ENCODE peak calls at places on chromosomes 11 and 22, in seven cellular contexts. L is PC-3, S is neural progenitor cell, U is endothelial cell of umbilical vein, N is pancreas, J is OCI-LY7, B is HCT116. G is an unnamed sample.
A peak's percentile ranks its signal among the peaks of the same experiment; 100 is the strongest.

GRCh38 chr11:122668562-122669090 is 13.1 kb downstream of the UBASH3B start:
- DNase-seq in U (peak; percentile 20), S (no peak), J (peak; percentile 87), N (no peak), L (peak; percentile 97), B (peak; percentile 34), G (no peak)

GRCh38 chr11:2584812-2585565 is 114.8 kb downstream of the KCNQ1OT1 start:
- DNase-seq in B (no peak), U (no peak), L (no peak), N (no peak), S (no peak), J (no peak), G (no peak)

GRCh38 chr11:70111269-70112016 is 33.3 kb downstream of the ANO1 start:
- DNase-seq in S (peak; percentile 31), B (no peak), J (no peak), N (peak; percentile 50), L (peak; percentile 31), U (no peak), G (no peak)

GRCh38 chr11:119885067-119885466 is 156.1 kb upstream of the NECTIN1 start:
- DNase-seq in B (no peak), N (no peak), L (no peak), U (no peak), S (no peak), J (no peak), G (no peak)

GRCh38 chr11:122105009-122105828 is 10.8 kb downstream of the BLID start:
- DNase-seq in S (peak; percentile 24), B (peak; percentile 32), N (no peak), J (no peak), U (no peak), L (peak; percentile 59), G (no peak)

GRCh38 chr11:130781906-130782305 is 134.4 kb downstream of the SNX19 start:
- DNase-seq in B (no peak), J (no peak), S (no peak), N (no peak), L (peak; percentile 94), U (peak; percentile 14), G (no peak)

GRCh38 chr11:78214331-78215194 is 25.8 kb downstream of the USP35 start:
- DNase-seq in J (no peak), B (no peak), S (no peak), U (no peak), N (no peak), L (no peak), G (no peak)

GRCh38 chr11:60528934-60529333 is 13.7 kb downstream of the MS4A13 start:
- DNase-seq in U (no peak), N (no peak), S (no peak), J (peak; percentile 88), L (no peak), B (no peak), G (no peak)

GRCh38 chr22:33090836-33091235 is 32.7 kb upstream of the SYN3 start:
- DNase-seq in U (no peak), L (no peak), N (no peak), J (no peak), S (no peak), B (no peak), G (no peak)

GRCh38 chr11:109423114-109423859 is 1.3 kb downstream of the C11orf87 start:
- DNase-seq in J (no peak), L (no peak), B (no peak), U (peak; percentile 1), N (no peak), S (peak; percentile 54), G (no peak)

GRCh38 chr22:46213052-46213451 is 37.0 kb downstream of the CDPF1 start:
- DNase-seq in U (no peak), L (no peak), N (no peak), S (no peak), B (no peak), J (no peak), G (no peak)

GRCh38 chr22:20198527-20199319 is 47.9 kb upstream of the CCDC188 start:
- DNase-seq in B (no peak), J (no peak), N (no peak), U (no peak), S (no peak), L (peak; percentile 40), G (no peak)

GRCh38 chr22:50621948-50622722 is 5.8 kb downstream of the ARSA start:
- DNase-seq in U (no peak), B (no peak), N (no peak), L (peak; percentile 11), S (peak; percentile 63), J (peak; percentile 46), G (no peak)

GRCh38 chr11:94786264-94787126 is 18.3 kb downstream of the AMOTL1 start:
- DNase-seq in S (peak; percentile 34), B (no peak), J (peak; percentile 20), L (peak; percentile 75), U (peak; percentile 63), N (no peak), G (no peak)

GRCh38 chr22:21000987-21001600 is 824 bp downstream of the THAP7 start:
- DNase-seq in N (peak; percentile 25), U (peak; percentile 18), B (no peak), S (no peak), J (no peak), L (no peak), G (no peak)

GRCh38 chr11:77650165-77650564 is 12.6 kb upstream of the CLNS1A start:
- DNase-seq in S (no peak), N (no peak), U (no peak), L (no peak), J (no peak), B (no peak), G (no peak)

GRCh38 chr22:22127100-22127499 is 117.5 kb upstream of the VPREB1 start:
- DNase-seq in L (no peak), N (no peak), S (no peak), J (no peak), B (no peak), U (no peak), G (no peak)

GRCh38 chr22:43399980-43400358 is 11.8 kb upstream of the MPPED1 start:
- DNase-seq in U (no peak), N (no peak), L (no peak), B (no peak), J (no peak), S (no peak), G (no peak)

GRCh38 chr11:48116843-48117242 is 99.8 kb upstream of the OR4B1 start:
- DNase-seq in N (no peak), B (no peak), U (peak; percentile 39), J (peak; percentile 45), S (peak; percentile 37), L (no peak), G (no peak)

GRCh38 chr11:117204283-117205080 is 5.3 kb downstream of the TAGLN start:
- DNase-seq in U (no peak), S (no peak), L (no peak), N (no peak), B (no peak), J (no peak), G (no peak)

GRCh38 chr11:113304916-113305315 is 9.5 kb upstream of the TTC12 start:
- DNase-seq in N (no peak), U (no peak), S (no peak), J (no peak), B (no peak), L (no peak), G (no peak)

GRCh38 chr11:16216831-16217230 is 139.5 kb downstream of the SOX6 start:
- DNase-seq in L (no peak), N (no peak), J (no peak), B (no peak), U (no peak), S (no peak), G (no peak)

GRCh38 chr11:95337175-95337957 is 106.4 kb upstream of the SESN3 start:
- DNase-seq in U (peak; percentile 53), B (no peak), L (no peak), J (no peak), N (no peak), S (peak; percentile 90), G (no peak)

GRCh38 chr22:37496651-37497599 is 10.7 kb upstream of the MFNG start:
- DNase-seq in N (no peak), L (peak; percentile 86), S (peak; percentile 63), B (no peak), U (peak; percentile 70), J (no peak), G (no peak)

GRCh38 chr11:122435540-122436187 is 219.9 kb upstream of the UBASH3B start:
- DNase-seq in N (no peak), J (no peak), U (no peak), L (no peak), S (no peak), B (no peak), G (no peak)

GRCh38 chr22:25668437-25668836 is 73.6 kb upstream of the MYO18B start:
- DNase-seq in S (no peak), N (no peak), U (peak; percentile 4), J (no peak), B (no peak), L (no peak), G (no peak)

GRCh38 chr11:43992834-43993637 is 50.6 kb downstream of the C11orf96 start:
- DNase-seq in N (no peak), J (no peak), B (no peak), L (no peak), S (no peak), U (no peak), G (no peak)

GRCh38 chr22:45671783-45672563 is at the start of gene ATXN10:
- DNase-seq in B (no peak), U (peak; percentile 77), J (peak; percentile 82), N (peak; percentile 63), S (peak; percentile 95), L (peak; percentile 61), G (peak; percentile 25)

GRCh38 chr22:44211256-44211945 is 30.7 kb downstream of the PARVG start:
- DNase-seq in J (no peak), L (no peak), U (no peak), S (no peak), N (no peak), B (no peak), G (no peak)

DNA sequence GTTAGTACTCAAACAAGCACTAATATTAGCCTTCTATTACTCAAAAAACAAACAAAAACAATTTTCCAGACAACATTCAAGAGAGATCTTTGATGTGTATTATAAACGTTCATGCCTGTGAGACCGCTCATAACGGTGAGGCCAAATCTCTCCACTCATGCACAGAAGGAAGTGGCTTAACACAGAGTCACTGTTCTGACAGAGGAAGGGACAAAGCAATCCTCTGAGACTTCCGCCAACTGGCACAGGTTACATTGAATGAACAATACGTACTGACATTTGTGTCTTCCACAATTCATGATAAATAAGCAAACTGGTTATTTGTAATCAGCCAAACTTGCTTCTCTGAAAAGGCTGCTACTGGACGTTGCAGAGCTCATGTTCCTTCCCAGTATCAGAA is 30.5 kb downstream of the CHKA start:
- DNase-seq in U (no peak), S (no peak), L (peak; percentile 39), N (no peak), J (peak; percentile 57), B (no peak), G (no peak)
- H3K4me1 ChIP-seq in U (no peaks in the 10 kb centered on the region), S (peaks cover 4% of the 10 kb centered on the region), L (peaks cover 3% of the 10 kb centered on the region), N (peaks cover 28% of the 10 kb centered on the region), J (peaks cover 18% of the 10 kb centered on the region), B (no peaks in the 10 kb centered on the region), G (no peaks in the 10 kb centered on the region)

GRCh38 chr11:1226226-1226961 is 3.5 kb downstream of the MUC5B start:
- DNase-seq in U (no peak), S (peak; percentile 49), L (no peak), J (no peak), B (no peak), N (no peak), G (no peak)
- H3K4me1 ChIP-seq in U (no peaks in the 10 kb centered on the region), S (peaks cover 4% of the 10 kb centered on the region), L (peaks cover 16% of the 10 kb centered on the region), J (no peaks in the 10 kb centered on the region), B (no peaks in the 10 kb centered on the region), N (no peaks in the 10 kb centered on the region), G (no peaks in the 10 kb centered on the region)

GRCh38 chr11:71948314-71949027 is 19.6 kb downstream of the RNF121 start:
- DNase-seq in L (no peak), U (peak; percentile 77), N (peak; percentile 71), S (no peak), J (no peak), B (no peak), G (no peak)
- H3K4me1 ChIP-seq in L (peaks cover 46% of the 10 kb centered on the region), U (peaks cover 56% of the 10 kb centered on the region), N (peaks cover 30% of the 10 kb centered on the region), S (peaks cover under 1% of the 10 kb centered on the region), J (peaks cover 20% of the 10 kb centered on the region), B (peaks cover 4% of the 10 kb centered on the region), G (no peaks in the 10 kb centered on the region)

GRCh38 chr11:6962673-6963072 is 36.4 kb downstream of the ZNF215 start:
- DNase-seq in L (no peak), N (no peak), B (no peak), J (no peak), U (no peak), S (no peak), G (no peak)
- H3K4me1 ChIP-seq in L (no peaks in the 10 kb centered on the region), N (no peaks in the 10 kb centered on the region), B (no peaks in the 10 kb centered on the region), J (no peaks in the 10 kb centered on the region), U (no peaks in the 10 kb centered on the region), S (peaks cover 9% of the 10 kb centered on the region), G (no peaks in the 10 kb centered on the region)